ENCODE peak calls at places on chromosome 13, in seven cellular contexts. O is cardiac muscle cell, Q is IMR-90, T is fibroblast of lung, X is brain microvascular endothelial cell, L is WERI-Rb-1, F is spleen. G is an unnamed sample.

GRCh38 chr13:46334008-46334407 is 53.0 kb downstream of the RUBCNL start:
- DNase-seq in O (no peak), Q (no peak), T (no peak), X (no peak), L (no peak), F (no peak), G (no peak)

GRCh38 chr13:114131581-114132418 is 623 bp downstream of the RASA3 start:
- DNase-seq in O (peak; percentile 49), Q (no peak), T (peak; percentile 59), X (no peak), L (no peak), F (peak; percentile 87), G (peak; percentile 32)

GRCh38 chr13:36432106-36432544 is at the start of gene CCNA1:
- DNase-seq in O (peak; percentile 62), Q (no peak), T (peak; percentile 40), X (no peak), L (peak; percentile 60), F (peak; percentile 83), G (no peak)

GRCh38 chr13:40070357-40070756 is 414.9 kb downstream of the COG6 start:
- DNase-seq in O (no peak), Q (no peak), T (no peak), X (no peak), L (no peak), F (no peak), G (no peak)

GRCh38 chr13:34913040-34913439 is 29.0 kb upstream of the NBEA start:
- DNase-seq in O (peak; percentile 65), Q (no peak), T (peak; percentile 25), X (peak; percentile 10), L (peak; percentile 12), F (no peak), G (no peak)

GRCh38 chr13:52070929-52071523 is 46.5 kb downstream of the UTP14C start:
- DNase-seq in O (no peak), Q (peak; percentile 32), T (peak; percentile 20), X (peak; percentile 27), L (peak; percentile 21), F (no peak), G (no peak)

GRCh38 chr13:31209172-31209818 is 9.5 kb downstream of the B3GLCT start:
- DNase-seq in O (peak; percentile 79), Q (peak; percentile 36), T (peak; percentile 70), X (no peak), L (peak; percentile 90), F (no peak), G (no peak)

GRCh38 chr13:79679334-79679733 is 198.4 kb downstream of the NDFIP2 start:
- DNase-seq in O (peak; percentile 92), Q (peak; percentile 70), T (peak; percentile 58), X (peak; percentile 76), L (peak; percentile 53), F (no peak), G (no peak)

GRCh38 chr13:97182065-97182890 is 39.9 kb upstream of the MBNL2 start:
- DNase-seq in O (no peak), Q (no peak), T (no peak), X (no peak), L (no peak), F (no peak), G (no peak)

GRCh38 chr13:33349314-33349995 is 63.9 kb upstream of the STARD13 start:
- DNase-seq in O (no peak), Q (no peak), T (no peak), X (peak; percentile 5), L (no peak), F (no peak), G (no peak)

GRCh38 chr13:49627831-49628652 is at the start of gene ARL11:
- DNase-seq in O (no peak), Q (no peak), T (no peak), X (no peak), L (no peak), F (peak; percentile 96), G (peak; percentile 59)

GRCh38 chr13:79659161-79659560 is 178.2 kb downstream of the NDFIP2 start:
- DNase-seq in O (peak; percentile 84), Q (no peak), T (peak; percentile 51), X (no peak), L (no peak), F (no peak), G (no peak)

GRCh38 chr13:23985846-23986245 is 88.5 kb upstream of the C1QTNF9B start:
- DNase-seq in O (no peak), Q (no peak), T (no peak), X (peak; percentile 33), L (peak; percentile 34), F (no peak), G (no peak)

GRCh38 chr13:72648513-72649065 is 78.8 kb downstream of the MZT1 start:
- DNase-seq in O (peak; percentile 24), Q (no peak), T (no peak), X (no peak), L (peak; percentile 41), F (no peak), G (no peak)

GRCh38 chr13:109769275-109769674 is 17.1 kb downstream of the IRS2 start:
- DNase-seq in O (no peak), Q (no peak), T (no peak), X (no peak), L (no peak), F (no peak), G (no peak)
- H3K27ac ChIP-seq in O (no peak overlapping the region), Q (no peak overlapping the region), T (no peak overlapping the region), X (no peak overlapping the region), L (no peak overlapping the region), F (no peak overlapping the region), G (no peak overlapping the region)

GRCh38 chr13:103883152-103883551 is 816.9 kb upstream of the SLC10A2 start:
- DNase-seq in O (peak; percentile 84), Q (peak; percentile 95), T (peak; percentile 96), X (peak; percentile 99), L (peak; percentile 90), F (peak; percentile 75), G (no peak)
- TF ChIP-seq CTCF in O (peak; percentile 72), Q (peak; percentile 81), T (peak; percentile 71), X (peak; percentile 78), L (peak; percentile 87), F (peak; percentile 12), G (no peak)

DNA sequence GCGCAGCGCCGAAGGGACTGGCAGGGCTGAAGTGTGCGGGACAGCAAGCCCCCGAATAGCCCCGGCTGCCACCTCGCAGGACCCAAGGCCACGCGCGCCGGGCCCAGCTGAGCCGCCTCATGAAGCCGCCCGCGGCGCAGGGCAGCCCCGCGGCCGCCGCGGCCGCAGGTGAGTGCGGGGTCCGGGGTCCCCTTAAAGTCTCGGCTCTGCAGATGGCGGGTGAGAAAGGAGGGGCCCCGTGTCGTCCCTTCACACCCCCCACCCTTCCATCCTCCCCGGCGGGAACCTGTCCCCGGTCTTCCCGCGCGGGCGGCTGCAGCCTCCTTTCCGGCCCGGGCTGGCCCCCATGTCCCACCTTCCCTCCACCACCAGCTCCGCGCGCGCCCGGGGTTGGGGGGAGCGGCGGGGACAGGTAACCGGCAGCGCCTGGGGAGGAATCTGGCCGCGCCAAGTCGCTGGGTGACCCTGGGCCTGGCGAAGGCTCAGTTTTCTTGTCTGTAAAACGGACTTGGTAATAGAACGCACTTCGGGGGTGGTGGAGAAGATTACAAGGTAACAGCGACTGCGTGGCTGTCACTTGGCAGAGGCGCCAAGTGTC is 338 bp downstream of the RGCC start:
- DNase-seq in O (no peak), Q (no peak), T (no peak), X (no peak), L (no peak), F (peak; percentile 86), G (peak; percentile 54)
- H3K27me3 ChIP-seq in O (peaks cover 90% of the 10 kb centered on the region), Q (peaks cover 10% of the 10 kb centered on the region), T (peaks cover 7% of the 10 kb centered on the region), X (peaks cover 2% of the 10 kb centered on the region), L (peaks cover 3% of the 10 kb centered on the region), F (peaks cover 22% of the 10 kb centered on the region), G (no peaks in the 10 kb centered on the region)

GRCh38 chr13:101576452-101576851 is 124.0 kb downstream of the ITGBL1 start:
- DNase-seq in O (no peak), Q (peak; percentile 81), T (peak; percentile 61), X (peak; percentile 26), L (no peak), F (no peak), G (no peak)

GRCh38 chr13:101576977-101577376 is 124.5 kb downstream of the ITGBL1 start:
- DNase-seq in O (no peak), Q (no peak), T (no peak), X (no peak), L (no peak), F (no peak), G (no peak)

GRCh38 chr13:101572456-101572855 is 120.0 kb downstream of the ITGBL1 start:
- DNase-seq in O (no peak), Q (peak; percentile 19), T (no peak), X (peak; percentile 21), L (no peak), F (no peak), G (no peak)

GRCh38 chr13:101579291-101579802 is 126.9 kb downstream of the ITGBL1 start:
- DNase-seq in O (peak; percentile 18), Q (peak; percentile 60), T (peak; percentile 60), X (peak; percentile 82), L (no peak), F (no peak), G (no peak)

GRCh38 chr13:101575591-101575990 is 123.1 kb downstream of the ITGBL1 start:
- DNase-seq in O (no peak), Q (no peak), T (no peak), X (peak; percentile 9), L (no peak), F (no peak), G (no peak)
- H3K27ac ChIP-seq in O (no peak overlapping the region), Q (no peak overlapping the region), T (no peak overlapping the region), X (no peak overlapping the region), L (no peak overlapping the region), F (no peak overlapping the region), G (no peak overlapping the region)

GRCh38 chr13:82011355-82011754 is 1670.4 kb upstream of the SPRY2 start:
- DNase-seq in O (no peak), Q (no peak), T (no peak), X (no peak), L (no peak), F (no peak), G (no peak)

GRCh38 chr13:82010780-82011179 is 1669.9 kb upstream of the SPRY2 start:
- DNase-seq in O (no peak), Q (no peak), T (peak; percentile 1), X (no peak), L (no peak), F (no peak), G (no peak)
- TF ChIP-seq CTCF in O (no peak), Q (no peak), T (no peak), X (no peak), L (no peak), F (no peak), G (no peak)